ENCODE peak calls at places on chromosomes 5 and 9, in nine cellular contexts. R is bronchial epithelial cell; H is lower lobe of right lung; C is HTR-8/SVneo; T is stimulated activated naive CD8-positive, alpha-beta T cell treated with anti-CD3 and anti-CD28 coated beads, Interleukin-15, amount 100 ng/mL, for 72 hours; L is HS-27A; I is sciatic nerve; O is frontal cortex; X is heart left ventricle. Y is an unnamed sample.

GRCh38 chr5:172887735-172888134 is 53.7 kb downstream of the ERGIC1 start:
- DNase-seq in I (no peak), L (no peak), O (no peak), C (no peak), T (no peak), R (no peak), X (peak), H (peak), Y (no peak)

GRCh38 chr5:106097308-106097707 is 1573.4 kb downstream of the EFNA5 start:
- DNase-seq in R (peak), O (no peak), L (no peak), X (no peak), C (no peak), H (no peak), T (no peak), I (no peak), Y (no peak)

GRCh38 chr9:18622186-18622836 is 148.4 kb downstream of the ADAMTSL1 start:
- DNase-seq in T (no peak), O (no peak), X (no peak), L (no peak), R (no peak), I (no peak), C (no peak), H (no peak), Y (no peak)

GRCh38 chr5:165876538-165876937 is 2371.1 kb downstream of the MAT2B start:
- DNase-seq in T (no peak), C (no peak), H (no peak), L (no peak), I (no peak), R (no peak), O (no peak), X (no peak), Y (peak)

GRCh38 chr5:93890657-93891056 is 149.3 kb upstream of the POU5F2 start:
- DNase-seq in T (no peak), L (no peak), X (no peak), H (no peak), I (no peak), C (no peak), R (no peak), O (no peak), Y (no peak)

GRCh38 chr9:36194326-36195000 is 3.7 kb downstream of the CLTA start:
- DNase-seq in R (peak), O (no peak), C (no peak), I (no peak), H (no peak), L (no peak), T (no peak), X (no peak), Y (no peak)

GRCh38 chr5:172496671-172497371 is 42.5 kb upstream of the SH3PXD2B start:
- DNase-seq in I (peak), X (peak), H (no peak), T (no peak), O (peak), R (no peak), C (no peak), L (no peak), Y (peak)

GRCh38 chr5:25439025-25439424 is 794.2 kb upstream of the CDH10 start:
- DNase-seq in X (no peak), O (no peak), C (no peak), H (no peak), L (no peak), R (no peak), T (no peak), I (no peak), Y (no peak)

GRCh38 chr5:157955541-157956172 is 96.7 kb upstream of the CLINT1 start:
- DNase-seq in C (no peak), O (no peak), X (no peak), H (no peak), T (no peak), L (no peak), I (no peak), R (peak), Y (no peak)

GRCh38 chr5:52915176-52915875 is 73.8 kb upstream of the ITGA2 start:
- DNase-seq in C (peak), O (peak), L (no peak), I (no peak), R (peak), X (peak), H (no peak), T (peak), Y (peak)

GRCh38 chr5:33807771-33808170 is 84.0 kb downstream of the ADAMTS12 start:
- DNase-seq in L (no peak), X (no peak), R (no peak), I (no peak), C (no peak), T (no peak), H (no peak), O (no peak), Y (no peak)

GRCh38 chr9:129143031-129143441 is 31.8 kb downstream of the PTPA start:
- DNase-seq in X (peak), I (peak), C (peak), L (peak), O (peak), H (peak), T (peak), R (peak), Y (peak)

GRCh38 chr9:2722715-2723114 is 5.4 kb downstream of the KCNV2 start:
- DNase-seq in C (no peak), X (no peak), O (no peak), I (no peak), T (no peak), H (no peak), R (peak), L (no peak), Y (no peak)

GRCh38 chr9:8816361-8816760 is 1016.8 kb upstream of the DMAC1 start:
- DNase-seq in T (no peak), I (no peak), C (no peak), X (no peak), R (no peak), O (no peak), H (no peak), L (no peak), Y (no peak)

GRCh38 chr5:154801083-154801482 is 45.9 kb downstream of the LARP1 start:
- DNase-seq in R (peak), H (no peak), I (no peak), L (no peak), T (no peak), O (no peak), C (no peak), X (no peak), Y (no peak)

GRCh38 chr9:108093773-108094675 is 604.5 kb upstream of the KLF4 start:
- DNase-seq in T (no peak), H (no peak), L (peak), R (peak), C (no peak), I (no peak), X (no peak), O (no peak), Y (no peak)

GRCh38 chr5:54658014-54658413 is 140.5 kb downstream of the SNX18 start:
- DNase-seq in T (no peak), L (no peak), O (no peak), R (no peak), X (peak), H (no peak), C (peak), I (no peak), Y (no peak)

GRCh38 chr5:174235226-174235992 is 189.9 kb downstream of the NSG2 start:
- DNase-seq in X (no peak), H (no peak), T (no peak), O (no peak), I (no peak), C (no peak), L (no peak), R (no peak), Y (no peak)

GRCh38 chr5:177378884-177379883 is 5.0 kb upstream of the SLC34A1 start:
- DNase-seq in H (no peak), O (no peak), I (no peak), T (no peak), L (no peak), C (peak), R (peak), X (no peak), Y (no peak)

GRCh38 chr9:114372971-114373591 is 14.7 kb downstream of the AKNA start:
- DNase-seq in H (peak), T (peak), L (no peak), R (no peak), I (no peak), O (no peak), X (peak), C (no peak), Y (no peak)

GRCh38 chr9:72445291-72446000 is 76.0 kb upstream of the TMC1 start:
- DNase-seq in H (no peak), X (no peak), O (no peak), C (no peak), I (no peak), L (no peak), R (no peak), T (no peak), Y (no peak)

GRCh38 chr5:16065810-16066209 is 113.8 kb downstream of the MARCHF11 start:
- DNase-seq in I (no peak), O (no peak), C (peak), X (no peak), T (no peak), R (no peak), H (no peak), L (no peak), Y (no peak)

GRCh38 chr5:61805101-61805500 is 473.0 kb downstream of the ZSWIM6 start:
- DNase-seq in I (no peak), X (no peak), C (peak), O (no peak), H (no peak), L (peak), T (no peak), R (peak), Y (peak)